ENCODE peak calls at places on chromosomes 1 and 21, in eight cellular contexts. Q, Z, R, A, L, O, W and X are unnamed samples. For H3K9me3, the result is how much of the 10 kb centered on the place peaks cover.

GRCh38 chr1:31788825-31789256 is 24.7 kb upstream of the ADGRB2 start:
- DNase-seq in Q (no peak), Z (no peak), R (peak), A (peak), L (peak), O (no peak), W (peak), X (peak)

GRCh38 chr1:50271968-50272578 is 151.2 kb downstream of the DMRTA2 start:
- DNase-seq in Q (peak), Z (peak), R (peak), A (no peak), L (no peak), O (no peak), W (no peak), X (no peak)

GRCh38 chr1:156690673-156691032 is 13.4 kb upstream of the NES start:
- DNase-seq in Q (no peak), Z (no peak), R (no peak), A (no peak), L (no peak), O (no peak), W (no peak), X (no peak)

GRCh38 chr1:76068542-76068941 is 6.0 kb upstream of the ST6GALNAC3 start:
- DNase-seq in Q (no peak), Z (no peak), R (no peak), A (peak), L (peak), O (no peak), W (no peak), X (no peak)

GRCh38 chr1:78274814-78275213 is 216.0 kb upstream of the PTGFR start:
- DNase-seq in Q (no peak), Z (no peak), R (peak), A (peak), L (peak), O (no peak), W (no peak), X (no peak)

GRCh38 chr1:219271914-219272545 is 98.4 kb downstream of the LYPLAL1 start:
- DNase-seq in Q (no peak), Z (no peak), R (no peak), A (peak), L (peak), O (no peak), W (no peak), X (no peak)

GRCh38 chr1:244403431-244403830 is 48.3 kb downstream of the ADSS2 start:
- DNase-seq in Q (no peak), Z (no peak), R (no peak), A (no peak), L (no peak), O (no peak), W (no peak), X (no peak)

GRCh38 chr1:46489638-46490602 is at the start of gene DMBX1:
- DNase-seq in Q (no peak), Z (peak), R (peak), A (no peak), L (no peak), O (no peak), W (no peak), X (no peak)

GRCh38 chr1:226687476-226687875 is 51.6 kb downstream of the ITPKB start:
- DNase-seq in Q (no peak), Z (no peak), R (no peak), A (no peak), L (no peak), O (peak), W (no peak), X (peak)

GRCh38 chr1:185343306-185343705 is 26.3 kb upstream of the IVNS1ABP start:
- DNase-seq in Q (no peak), Z (no peak), R (no peak), A (no peak), L (no peak), O (no peak), W (no peak), X (no peak)

GRCh38 chr1:117964290-117965038 is 34.9 kb downstream of the WDR3 start:
- DNase-seq in Q (no peak), Z (no peak), R (no peak), A (peak), L (no peak), O (no peak), W (no peak), X (no peak)

GRCh38 chr1:147853391-147853790 is 49.2 kb upstream of the GJA8 start:
- DNase-seq in Q (no peak), Z (no peak), R (peak), A (peak), L (no peak), O (no peak), W (no peak), X (no peak)

DNA sequence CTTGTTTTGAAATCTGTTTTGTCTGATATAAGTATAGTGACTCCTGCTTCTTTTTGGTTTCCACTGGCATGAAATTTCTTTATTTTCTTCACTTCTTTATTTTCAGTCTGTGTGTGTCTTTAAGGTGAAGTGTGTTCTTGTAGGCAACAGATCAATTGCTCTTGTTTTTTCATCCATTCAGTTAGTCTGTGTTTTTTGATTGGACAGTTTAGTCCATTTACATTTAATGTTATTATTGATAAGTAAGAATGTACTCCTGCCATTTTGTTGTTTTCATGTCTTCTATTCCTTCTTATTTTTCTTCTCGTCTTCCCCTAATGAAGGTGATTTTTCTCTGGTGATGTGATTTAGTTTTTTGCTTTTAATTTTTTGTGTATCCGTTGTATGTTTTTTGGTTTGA is 487.7 kb upstream of the PBX1 start:
- DNase-seq in Q (no peak), Z (no peak), R (no peak), A (no peak), L (no peak), O (no peak), W (no peak), X (no peak)
- H3K9me3 ChIP-seq in Q (under half), Z (under half), R (under half), A (under half), L (under half), O (under half), W (under half), X (under half)

GRCh38 chr1:36763771-36764170 is 270.5 kb downstream of the GRIK3 start:
- DNase-seq in Q (no peak), Z (no peak), R (no peak), A (no peak), L (no peak), O (no peak), W (no peak), X (no peak)
- H3K9me3 ChIP-seq in Q (under half), Z (under half), R (under half), A (under half), L (under half), O (under half), W (under half), X (under half)

DNA sequence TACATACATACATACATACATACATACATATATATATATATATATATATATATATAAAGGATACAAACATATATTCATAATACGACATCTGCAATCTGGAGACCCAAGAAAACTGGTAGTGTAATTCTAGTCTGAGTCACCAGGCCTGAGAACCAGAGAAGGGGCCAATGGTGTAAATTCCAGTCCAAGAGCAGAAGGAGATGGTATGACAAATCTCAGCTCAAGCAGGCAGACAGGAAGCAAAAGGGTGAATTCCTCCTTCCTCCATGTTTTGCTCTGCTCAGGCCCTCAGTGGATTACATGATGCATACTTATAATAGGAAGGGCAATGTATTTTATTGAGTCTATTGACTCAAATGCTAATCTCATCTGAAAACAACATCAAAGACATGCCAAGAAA is 1060.4 kb upstream of the TMPRSS15 start:
- DNase-seq in Q (no peak), Z (no peak), R (no peak), A (no peak), L (no peak), O (no peak), W (no peak), X (no peak)
- H3K9me3 ChIP-seq in Q (under half), Z (under half), R (under half), A (under half), L (under half), O (under half), W (under half), X (under half)

GRCh38 chr1:198498881-198499280 is 41.6 kb downstream of the ATP6V1G3 start:
- DNase-seq in Q (no peak), Z (no peak), R (peak), A (peak), L (no peak), O (no peak), W (no peak), X (no peak)
- H3K9me3 ChIP-seq in Q (under half), Z (under half), R (under half), A (under half), L (under half), O (under half), W (under half), X (under half)